ENCODE peak calls at places on chromosomes 13 and 19, in six cellular contexts. Y, S, T, N, M and C are unnamed samples.
A peak's percentile ranks its signal among the peaks of the same experiment; 100 is the strongest.

GRCh38 chr13:97975280-97975850 is 21.9 kb downstream of the IPO5 start:
- DNase-seq in Y (no peak), S (no peak), T (no peak), N (no peak), M (no peak), C (no peak)

GRCh38 chr13:110716235-110716505 is 2.7 kb downstream of the ING1 start:
- DNase-seq in Y (no peak), S (no peak), T (no peak), N (no peak), M (peak; percentile 24), C (no peak)

GRCh38 chr13:112722433-112723250 is 32.8 kb downstream of the ATP11A start:
- DNase-seq in Y (no peak), S (no peak), T (no peak), N (peak; percentile 92), M (no peak), C (peak; percentile 58)

GRCh38 chr13:98839826-98840769 is 87.6 kb upstream of the SLC15A1 start:
- DNase-seq in Y (peak; percentile 11), S (peak; percentile 75), T (no peak), N (peak; percentile 80), M (peak; percentile 92), C (peak; percentile 89)

GRCh38 chr13:71831716-71832115 is 35.3 kb downstream of the DACH1 start:
- DNase-seq in Y (no peak), S (peak; percentile 69), T (no peak), N (no peak), M (no peak), C (no peak)

GRCh38 chr19:39082745-39083598 is 1.2 kb upstream of the ACP7 start:
- DNase-seq in Y (no peak), S (no peak), T (no peak), N (no peak), M (no peak), C (no peak)

GRCh38 chr19:1855040-1855827 is 7.0 kb upstream of the REXO1 start:
- DNase-seq in Y (peak; percentile 79), S (peak; percentile 75), T (peak; percentile 87), N (peak; percentile 93), M (peak; percentile 47), C (peak; percentile 97)

GRCh38 chr19:58009666-58010301 is 7.2 kb upstream of the ZNF606 start:
- DNase-seq in Y (peak; percentile 33), S (no peak), T (peak; percentile 53), N (peak; percentile 85), M (no peak), C (peak; percentile 89)

GRCh38 chr13:105758929-105759328 is 776.5 kb downstream of the EFNB2 start:
- DNase-seq in Y (no peak), S (no peak), T (no peak), N (no peak), M (no peak), C (no peak)

GRCh38 chr13:40672310-40673060 is 6.0 kb upstream of the FOXO1 start:
- DNase-seq in Y (no peak), S (peak; percentile 46), T (no peak), N (peak; percentile 42), M (peak; percentile 32), C (peak; percentile 22)

GRCh38 chr13:39310961-39311360 is 272.7 kb downstream of the NHLRC3 start:
- DNase-seq in Y (no peak), S (no peak), T (no peak), N (no peak), M (no peak), C (no peak)

GRCh38 chr19:2259331-2259730 is 3.1 kb upstream of the JSRP1 start:
- DNase-seq in Y (no peak), S (no peak), T (no peak), N (no peak), M (peak; percentile 41), C (no peak)

GRCh38 chr13:31588923-31589322 is 150.4 kb upstream of the RXFP2 start:
- DNase-seq in Y (no peak), S (no peak), T (no peak), N (no peak), M (no peak), C (no peak)

GRCh38 chr13:32585625-32586021 is 629 bp upstream of the PDS5B start:
- DNase-seq in Y (no peak), S (no peak), T (no peak), N (no peak), M (peak; percentile 2), C (no peak)

GRCh38 chr13:112136095-112136494 is 69.1 kb downstream of the SOX1 start:
- DNase-seq in Y (no peak), S (no peak), T (no peak), N (no peak), M (no peak), C (no peak)

GRCh38 chr13:43307921-43308433 is 284.6 kb downstream of the DNAJC15 start:
- DNase-seq in Y (no peak), S (no peak), T (no peak), N (peak; percentile 28), M (peak; percentile 65), C (peak; percentile 68)

GRCh38 chr19:54376610-54377009 is 11.9 kb upstream of the LAIR1 start:
- DNase-seq in Y (no peak), S (no peak), T (no peak), N (no peak), M (no peak), C (no peak)

GRCh38 chr19:906480-906879 is 6.5 kb downstream of the R3HDM4 start:
- DNase-seq in Y (no peak), S (no peak), T (no peak), N (no peak), M (no peak), C (no peak)

GRCh38 chr13:99154064-99154463 is 46.6 kb upstream of the UBAC2 start:
- DNase-seq in Y (no peak), S (no peak), T (no peak), N (no peak), M (no peak), C (no peak)

GRCh38 chr19:19170053-19170945 is at the start of gene MEF2B:
- DNase-seq in Y (peak; percentile 63), S (peak; percentile 95), T (peak; percentile 72), N (peak; percentile 90), M (peak; percentile 85), C (peak; percentile 95)

GRCh38 chr19:36051236-36051635 is 2.8 kb downstream of the THAP8 start:
- DNase-seq in Y (no peak), S (no peak), T (no peak), N (no peak), M (no peak), C (no peak)

GRCh38 chr19:5025027-5025426 is 56.1 kb downstream of the KDM4B start:
- DNase-seq in Y (no peak), S (no peak), T (no peak), N (no peak), M (no peak), C (no peak)

GRCh38 chr13:77696006-77696862 is 1.3 kb upstream of the SLAIN1 start:
- DNase-seq in Y (no peak), S (no peak), T (no peak), N (no peak), M (peak; percentile 38), C (no peak)

GRCh38 chr19:33654840-33655508 is 33.2 kb downstream of the CHST8 start:
- DNase-seq in Y (no peak), S (no peak), T (no peak), N (no peak), M (no peak), C (no peak)